ENCODE peak calls at places on chromosomes 16 and 17, in five cellular contexts. J, H, L, Z and D are unnamed samples.

GRCh38 chr17:80498242-80498919 is 22.0 kb upstream of the NPTX1 start:
- DNase-seq in L (peak; percentile 81), J (no peak), Z (peak; percentile 74), H (no peak), D (no peak)

GRCh38 chr17:79777166-79777843 is 643 bp upstream of the CBX2 start:
- DNase-seq in Z (peak; percentile 9), J (peak; percentile 88), H (no peak), L (peak; percentile 67), D (no peak)

GRCh38 chr17:29246638-29247037 is at the start of gene CRYBA1:
- DNase-seq in L (no peak), H (no peak), Z (no peak), J (no peak), D (peak; percentile 70)

GRCh38 chr16:8137581-8137980 is 452.7 kb downstream of the TMEM114 start:
- DNase-seq in H (no peak), L (no peak), J (no peak), Z (no peak), D (no peak)

GRCh38 chr17:31803494-31804213 is 55.4 kb downstream of the COPRS start:
- DNase-seq in J (no peak), L (no peak), Z (no peak), H (no peak), D (no peak)

GRCh38 chr16:19295393-19295792 is 9.9 kb downstream of the CLEC19A start:
- DNase-seq in H (no peak), J (no peak), L (no peak), Z (no peak), D (no peak)

GRCh38 chr16:4680673-4681470 is 12.5 kb upstream of the NUDT16L1 start:
- DNase-seq in L (no peak), J (peak; percentile 77), H (no peak), Z (no peak), D (no peak)

GRCh38 chr16:66979011-66979717 is 9.2 kb upstream of the CES4A start:
- DNase-seq in J (peak; percentile 84), L (peak; percentile 37), H (no peak), Z (no peak), D (peak; percentile 30)

GRCh38 chr16:50910698-50911025 is 168.8 kb downstream of the CYLD start:
- DNase-seq in J (no peak), L (no peak), H (no peak), Z (no peak), D (no peak)

GRCh38 chr17:49337900-49338299 is 24.1 kb downstream of the ZNF652 start:
- DNase-seq in H (no peak), L (peak; percentile 77), Z (peak; percentile 37), J (no peak), D (no peak)

GRCh38 chr16:81816793-81817210 is 37.7 kb downstream of the PLCG2 start:
- DNase-seq in L (no peak), Z (no peak), J (peak; percentile 78), H (no peak), D (no peak)

GRCh38 chr16:83271123-83271522 is 536.7 kb upstream of the HSBP1 start:
- DNase-seq in Z (no peak), L (no peak), J (no peak), H (no peak), D (peak; percentile 15)

GRCh38 chr16:30092373-30093010 is 768 bp upstream of the TBX6 start:
- DNase-seq in L (peak; percentile 84), J (peak; percentile 96), H (peak; percentile 76), Z (peak; percentile 44), D (peak; percentile 74)

GRCh38 chr17:50209472-50210248 is 8.2 kb upstream of the COL1A1 start:
- DNase-seq in Z (peak; percentile 97), H (peak; percentile 74), J (no peak), L (peak; percentile 100), D (peak; percentile 100)

GRCh38 chr16:13427943-13428342 is 492.0 kb upstream of the ERCC4 start:
- DNase-seq in L (no peak), H (no peak), Z (no peak), J (no peak), D (peak; percentile 10)

GRCh38 chr17:81553616-81554181 is 1.5 kb upstream of the FAAP100 start:
- DNase-seq in Z (peak; percentile 88), H (no peak), L (peak; percentile 95), J (no peak), D (peak; percentile 95)

GRCh38 chr17:48954300-48954755 is 9.7 kb upstream of the SNF8 start:
- DNase-seq in Z (peak; percentile 40), L (peak; percentile 76), H (no peak), J (no peak), D (peak; percentile 84)

GRCh38 chr16:75198135-75198600 is 8.8 kb downstream of the CTRB2 start:
- DNase-seq in Z (peak; percentile 12), L (peak; percentile 80), J (peak; percentile 70), H (no peak), D (peak; percentile 85)

GRCh38 chr17:81630274-81630673 is 6.6 kb downstream of the NPLOC4 start:
- DNase-seq in H (no peak), L (no peak), Z (no peak), J (no peak), D (no peak)

GRCh38 chr17:47687328-47687690 is 6.7 kb upstream of the TBKBP1 start:
- DNase-seq in Z (no peak), L (no peak), J (no peak), H (no peak), D (no peak)

GRCh38 chr17:82047914-82048570 is 3.6 kb downstream of the RFNG start:
- DNase-seq in Z (no peak), H (no peak), J (peak; percentile 69), L (no peak), D (no peak)

GRCh38 chr17:35740997-35741931 is 9.8 kb downstream of the RASL10B start:
- DNase-seq in L (peak; percentile 27), J (no peak), H (no peak), Z (no peak), D (peak; percentile 45)

GRCh38 chr17:80474933-80475915 is 1.2 kb downstream of the NPTX1 start:
- DNase-seq in J (no peak), Z (no peak), H (no peak), L (no peak), D (no peak)

GRCh38 chr17:76124582-76125390 is 16.3 kb downstream of the FOXJ1 start:
- DNase-seq in H (no peak), J (no peak), L (no peak), Z (no peak), D (no peak)

GRCh38 chr17:49889500-49889899 is 41.6 kb upstream of the TAC4 start:
- DNase-seq in J (no peak), H (no peak), Z (no peak), L (no peak), D (no peak)

DNA sequence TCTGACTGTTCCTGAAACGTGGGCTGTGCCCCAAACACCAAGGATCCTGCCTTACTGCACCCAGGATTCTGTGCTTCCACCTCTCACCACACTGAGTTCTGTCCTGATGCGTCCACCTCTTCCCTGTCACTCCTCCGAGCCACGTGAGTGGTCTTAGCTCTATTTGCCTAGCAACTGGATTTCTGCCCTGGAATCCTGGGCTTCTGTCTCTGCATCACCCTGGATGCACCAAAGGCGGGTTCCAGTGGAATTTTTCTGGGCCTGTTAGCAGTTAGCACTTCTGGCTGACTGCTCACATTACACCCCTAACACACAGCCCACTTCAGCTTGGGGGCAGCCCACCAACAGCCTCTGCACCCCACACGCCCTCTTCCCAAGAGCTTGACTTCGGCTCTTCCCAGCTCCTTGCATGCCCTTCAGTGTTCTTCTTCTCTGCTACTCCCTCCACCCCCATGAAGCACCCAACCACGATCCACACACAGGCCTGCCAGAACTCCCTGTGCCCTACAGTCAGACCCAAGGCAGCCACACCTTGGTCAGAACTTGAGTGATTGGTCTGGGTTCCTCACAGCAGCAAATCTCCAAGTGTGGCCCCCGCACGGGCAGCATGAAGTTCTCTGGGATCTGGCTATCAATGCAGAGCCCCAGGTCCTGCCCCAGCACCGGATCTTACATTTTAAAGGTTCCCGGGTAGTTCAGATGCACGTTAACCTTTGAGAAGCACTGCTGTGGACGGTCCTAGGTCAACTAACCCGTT is 129.8 kb upstream of the RCVRN start:
- DNase-seq in Z (no peak), J (peak; percentile 69), L (no peak), H (no peak), D (no peak)
- H3K4me3 ChIP-seq in Z (no peak overlapping the region), J (no peak overlapping the region), L (no peak overlapping the region), H (no peak overlapping the region), D (no peak overlapping the region)

GRCh38 chr17:77501101-77501566 is 360.4 kb downstream of the SEC14L1 start:
- DNase-seq in L (peak; percentile 35), H (no peak), J (peak; percentile 65), Z (no peak), D (no peak)
- TF ChIP-seq CTCF in L (peak; percentile 49), H (no peak), J (no peak), Z (peak; percentile 73), D (peak; percentile 47)

GRCh38 chr17:39125143-39125875 is 26.1 kb downstream of the PLXDC1 start:
- DNase-seq in Z (no peak), H (no peak), L (no peak), J (no peak), D (no peak)
- H3K4me3 ChIP-seq in Z (no peak overlapping the region), H (no peak overlapping the region), L (no peak overlapping the region), J (no peak overlapping the region), D (no peak overlapping the region)

GRCh38 chr17:21239680-21240374 is 13.4 kb downstream of the NATD1 start:
- DNase-seq in L (peak; percentile 52), H (no peak), J (no peak), Z (peak; percentile 15), D (peak; percentile 44)
- TF ChIP-seq CTCF in L (peak; percentile 48), H (no peak), J (peak; percentile 12), Z (peak; percentile 67), D (peak; percentile 40)

DNA sequence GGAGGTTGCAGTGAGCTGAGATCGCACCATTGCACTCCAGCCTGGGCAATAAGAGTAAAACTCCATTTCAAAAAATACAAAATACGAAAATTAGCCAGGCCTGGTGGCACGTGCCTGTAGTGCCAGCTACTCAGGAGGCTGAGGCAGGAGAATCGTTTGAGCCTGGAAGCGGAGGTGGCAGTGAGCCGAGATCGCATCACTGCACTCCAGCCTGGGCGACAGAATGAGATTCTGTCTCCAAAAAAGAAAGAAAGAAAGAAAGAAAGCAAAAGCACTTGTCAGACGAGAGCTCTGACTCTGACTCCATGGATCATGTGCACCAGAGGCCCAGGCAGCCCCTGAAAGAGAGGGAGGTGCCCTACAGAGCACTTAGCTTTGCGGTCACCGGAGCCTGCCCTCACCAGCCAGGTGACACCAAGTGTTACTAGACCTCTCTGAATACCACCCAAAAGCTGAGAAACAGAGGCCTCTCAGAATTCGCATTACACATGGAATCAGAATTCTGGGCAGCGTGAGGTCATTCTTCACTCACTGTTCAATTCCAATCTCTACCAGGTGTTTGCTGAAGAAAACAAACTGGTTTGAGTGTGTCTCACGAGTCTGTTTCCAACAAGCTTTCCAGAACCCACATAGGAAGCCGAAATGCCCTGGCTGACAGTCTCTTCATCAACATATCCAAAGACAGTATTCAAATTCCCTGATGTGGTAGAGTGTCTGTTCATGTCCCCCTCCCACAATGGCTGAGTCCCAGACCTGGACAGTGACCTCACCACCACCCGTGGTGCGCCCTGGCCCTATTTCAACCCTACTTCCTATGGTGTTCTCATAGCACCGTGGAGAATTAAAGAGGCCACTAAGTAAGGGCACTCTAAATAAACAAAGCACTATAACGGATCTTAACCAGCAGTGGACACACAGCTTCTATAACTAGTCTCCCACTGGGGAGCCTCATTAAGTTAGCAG is 1.5 kb downstream of the FLCN start:
- DNase-seq in H (no peak), Z (peak; percentile 28), L (no peak), J (peak; percentile 76), D (peak; percentile 55)
- H3K4me3 ChIP-seq in H (peak overlapping the region; percentile 81), Z (peak overlapping the region; percentile 99), L (no peak overlapping the region), J (peak overlapping the region; percentile 92), D (peak overlapping the region; percentile 99)